ENCODE peak calls at places on chromosomes 16 and 17, in four cellular contexts. I, Q, C and L are unnamed samples. For H3K9me3, the result is how much of the 10 kb centered on the place peaks cover.

GRCh38 chr16:11133344-11133921 is 122.6 kb downstream of the SOCS1 start:
- DNase-seq in I (peak), Q (peak), C (peak), L (peak)

GRCh38 chr17:40104570-40105471 is 4.4 kb upstream of the NR1D1 start:
- DNase-seq in I (no peak), Q (no peak), C (no peak), L (peak)

GRCh38 chr17:30309591-30309990 is 17.8 kb upstream of the BLMH start:
- DNase-seq in I (no peak), Q (no peak), C (no peak), L (no peak)

GRCh38 chr17:44348234-44348987 is 3.3 kb downstream of the GRN start:
- DNase-seq in I (peak), Q (no peak), C (no peak), L (no peak)

GRCh38 chr17:47742319-47743181 is 9.5 kb downstream of the TBX21 start:
- DNase-seq in I (no peak), Q (no peak), C (no peak), L (no peak)

GRCh38 chr16:48113471-48113870 is 42.3 kb downstream of the ABCC12 start:
- DNase-seq in I (no peak), Q (no peak), C (no peak), L (no peak)

GRCh38 chr16:79599256-79599836 is 1.2 kb downstream of the MAF start:
- DNase-seq in I (no peak), Q (no peak), C (no peak), L (peak)

GRCh38 chr17:67017895-67018294 is 26.5 kb upstream of the CACNG1 start:
- DNase-seq in I (no peak), Q (no peak), C (no peak), L (no peak)

GRCh38 chr16:72996291-72997062 is 51.5 kb downstream of the ZFHX3 start:
- DNase-seq in I (no peak), Q (peak), C (peak), L (no peak)

GRCh38 chr16:57245472-57246113 is 534 bp downstream of the ARL2BP start:
- DNase-seq in I (no peak), Q (peak), C (no peak), L (peak)

GRCh38 chr16:23975293-23975692 is 139.5 kb downstream of the PRKCB start:
- DNase-seq in I (no peak), Q (no peak), C (no peak), L (no peak)

GRCh38 chr17:71864754-71865153 is 256.1 kb upstream of the SOX9 start:
- DNase-seq in I (no peak), Q (no peak), C (no peak), L (no peak)

GRCh38 chr16:89602952-89603590 is 10.4 kb upstream of the DPEP1 start:
- DNase-seq in I (no peak), Q (no peak), C (no peak), L (no peak)

GRCh38 chr17:49515196-49515770 is 20.2 kb downstream of the NGFR start:
- DNase-seq in I (peak), Q (peak), C (peak), L (peak)

GRCh38 chr16:20385844-20386832 is 18.4 kb downstream of the PDILT start:
- DNase-seq in I (peak), Q (peak), C (peak), L (peak)

GRCh38 chr17:71011389-71011788 is 842.1 kb downstream of the KCNJ2 start:
- DNase-seq in I (no peak), Q (no peak), C (no peak), L (no peak)

GRCh38 chr16:64416232-64417010 is 705.4 kb downstream of the CDH11 start:
- DNase-seq in I (peak), Q (no peak), C (no peak), L (no peak)

GRCh38 chr17:2034806-2035548 is 5.0 kb downstream of the DPH1 start:
- DNase-seq in I (peak), Q (no peak), C (no peak), L (no peak)

GRCh38 chr16:57001026-57001669 is 11.8 kb downstream of the NLRC5 start:
- DNase-seq in I (no peak), Q (no peak), C (no peak), L (no peak)

GRCh38 chr17:8060274-8060673 is 21.4 kb downstream of the ALOX15B start:
- DNase-seq in I (peak), Q (peak), C (no peak), L (no peak)

GRCh38 chr17:27466376-27466747 is 10.1 kb downstream of the KSR1 start:
- DNase-seq in I (no peak), Q (no peak), C (no peak), L (no peak)

GRCh38 chr17:3851461-3852100 is 5.5 kb upstream of the NCBP3 start:
- DNase-seq in I (no peak), Q (no peak), C (peak), L (no peak)

GRCh38 chr16:84182104-84182503 is 4.8 kb downstream of the TAF1C start:
- DNase-seq in I (no peak), Q (no peak), C (no peak), L (no peak)

GRCh38 chr17:66737524-66737923 is 97.4 kb upstream of the CACNG5 start:
- DNase-seq in I (peak), Q (no peak), C (peak), L (peak)

GRCh38 chr16:5058476-5058875 is 7.3 kb downstream of the C16orf89 start:
- DNase-seq in I (no peak), Q (no peak), C (no peak), L (no peak)

GRCh38 chr16:21656795-21657768 is 4.7 kb upstream of the IGSF6 start:
- DNase-seq in I (peak), Q (peak), C (no peak), L (no peak)

GRCh38 chr16:70472786-70473433 is 18.5 kb downstream of the FCSK start:
- DNase-seq in I (no peak), Q (no peak), C (no peak), L (no peak)

GRCh38 chr17:1413281-1413791 is 13.3 kb upstream of the YWHAE start:
- DNase-seq in I (peak), Q (peak), C (peak), L (peak)

GRCh38 chr17:1050246-1050995 is 53.5 kb downstream of the TIMM22 start:
- DNase-seq in I (no peak), Q (no peak), C (no peak), L (peak)

GRCh38 chr16:22005746-22006145 is 2.2 kb upstream of the MOSMO start:
- DNase-seq in I (no peak), Q (no peak), C (no peak), L (no peak)

GRCh38 chr17:66548659-66549311 is 246.4 kb downstream of the PRKCA start:
- DNase-seq in I (no peak), Q (no peak), C (no peak), L (no peak)

GRCh38 chr16:80526418-80527061 is 14.3 kb upstream of the DYNLRB2 start:
- DNase-seq in I (peak), Q (peak), C (no peak), L (no peak)

GRCh38 chr16:79977974-79978836 is 377.7 kb upstream of the MAF start:
- DNase-seq in I (no peak), Q (no peak), C (no peak), L (no peak)

GRCh38 chr17:45777388-45777787 is 6.7 kb upstream of the CRHR1 start:
- DNase-seq in I (no peak), Q (no peak), C (no peak), L (no peak)

GRCh38 chr17:8826808-8827435 is 27.8 kb upstream of the MFSD6L start:
- DNase-seq in I (no peak), Q (peak), C (no peak), L (no peak)

GRCh38 chr17:47301831-47302230 is 21.9 kb upstream of the EFCAB13 start:
- DNase-seq in I (no peak), Q (no peak), C (no peak), L (no peak)

GRCh38 chr16:35741546-35741945 is 2282.1 kb downstream of the TP53TG3F start:
- DNase-seq in I (no peak), Q (no peak), C (no peak), L (no peak)
- H3K9me3 ChIP-seq in I (under half), Q (under half), C (under half), L (under half)

GRCh38 chr17:76996741-76997694 is 128.8 kb downstream of the MGAT5B start:
- DNase-seq in I (no peak), Q (no peak), C (no peak), L (no peak)
- H3K4me3 ChIP-seq in I (no peak), Q (no peak), C (no peak), L (no peak)

DNA sequence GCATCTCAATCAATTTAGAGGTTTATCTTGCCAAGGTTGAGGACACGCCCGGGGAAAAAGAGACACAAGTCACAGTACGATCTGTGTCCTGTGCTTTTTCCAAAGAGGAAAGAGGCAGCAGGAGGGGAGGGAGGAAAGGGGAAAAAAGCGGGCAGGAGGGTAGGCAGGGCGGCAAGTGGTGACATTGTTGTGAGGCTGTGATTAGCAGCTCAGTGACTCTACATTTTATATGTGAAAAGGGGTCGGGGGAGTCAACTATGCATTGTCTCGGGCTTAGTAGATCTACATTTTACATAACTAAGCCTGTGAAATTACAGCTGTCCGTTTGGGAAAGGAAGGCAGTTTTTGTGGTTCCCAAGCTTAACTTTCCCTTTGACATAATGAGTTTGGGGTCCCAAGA is 22.2 kb upstream of the RIPOR1 start:
- DNase-seq in I (no peak), Q (no peak), C (no peak), L (no peak)
- H3K27ac ChIP-seq in I (no peak), Q (no peak), C (no peak), L (peak)

DNA sequence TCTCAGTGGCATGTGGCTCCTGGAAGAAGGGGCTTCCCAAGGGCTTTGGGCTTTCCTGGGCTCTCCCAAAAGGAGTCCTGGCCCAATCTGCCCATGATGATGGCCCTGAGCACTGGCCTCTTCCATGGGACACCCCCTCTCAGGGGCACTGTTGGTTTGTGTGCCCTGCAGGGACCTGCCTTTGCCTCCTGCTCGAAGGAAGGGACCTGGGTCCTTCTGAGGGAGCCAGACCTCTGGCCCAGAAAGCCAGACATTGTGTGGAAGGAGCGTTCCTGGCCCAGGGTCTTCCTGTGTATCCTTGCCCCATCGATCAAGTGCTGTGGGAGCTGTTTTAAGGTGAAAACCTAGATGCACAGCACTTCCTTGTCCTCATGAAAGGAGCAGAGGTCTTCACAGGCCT is 1689.3 kb downstream of the TP53TG3F start:
- DNase-seq in I (no peak), Q (no peak), C (no peak), L (no peak)
- H3K9me3 ChIP-seq in I (under half), Q (under half), C (under half), L (under half)

GRCh38 chr17:78724544-78724943 is 57.5 kb downstream of the CYTH1 start:
- DNase-seq in I (no peak), Q (no peak), C (no peak), L (no peak)

GRCh38 chr17:78723957-78724356 is 58.1 kb downstream of the CYTH1 start:
- DNase-seq in I (no peak), Q (no peak), C (no peak), L (no peak)

GRCh38 chr17:78722101-78722761 is 59.8 kb downstream of the CYTH1 start:
- DNase-seq in I (no peak), Q (no peak), C (no peak), L (peak)

GRCh38 chr17:78724999-78725398 is 57.1 kb downstream of the CYTH1 start:
- DNase-seq in I (no peak), Q (no peak), C (no peak), L (no peak)

DNA sequence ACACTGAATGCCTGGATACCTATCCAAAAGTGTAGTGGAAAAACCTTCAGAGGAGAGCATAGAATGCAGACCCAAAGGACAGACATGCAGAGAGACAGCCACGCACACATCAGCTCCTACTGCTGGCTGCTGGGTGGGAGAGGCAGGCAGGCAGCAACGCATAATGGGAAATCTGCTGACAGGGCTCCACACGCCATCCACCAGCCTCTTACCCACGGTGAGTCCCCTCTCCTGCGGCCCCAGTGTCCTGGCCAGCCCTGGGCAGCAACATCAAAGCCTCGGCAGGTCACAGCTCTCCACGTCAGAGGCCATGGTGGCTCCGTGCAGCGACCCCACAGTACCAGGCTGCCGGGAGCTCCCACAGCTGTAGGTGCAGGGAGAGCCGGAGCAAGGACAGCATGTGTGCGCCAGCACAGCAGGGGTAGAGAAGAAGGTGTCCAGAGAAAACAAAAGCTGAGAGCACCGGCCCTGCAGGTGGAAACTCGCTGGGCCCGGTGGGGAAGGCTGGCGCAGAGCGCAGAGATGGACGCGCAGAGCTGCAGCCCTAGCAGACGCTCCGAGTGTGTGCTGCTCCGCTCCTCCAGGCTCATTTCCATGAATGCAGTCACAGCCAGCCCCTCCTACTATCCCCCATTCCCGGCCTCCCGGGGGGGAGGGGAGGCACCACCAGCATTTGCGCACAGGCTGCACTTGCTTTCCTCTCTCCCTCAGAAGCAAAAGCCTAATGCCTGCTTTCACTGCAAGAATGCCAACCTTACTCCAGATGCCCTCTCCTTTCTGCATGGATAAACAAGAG is 58.9 kb downstream of the CYTH1 start:
- DNase-seq in I (peak), Q (no peak), C (no peak), L (peak)
- H3K4me3 ChIP-seq in I (no peak), Q (no peak), C (peak), L (peak)

GRCh38 chr17:59347975-59348391 is 16.5 kb downstream of the YPEL2 start:
- DNase-seq in I (no peak), Q (no peak), C (no peak), L (no peak)

GRCh38 chr17:59345476-59345875 is 14.0 kb downstream of the YPEL2 start:
- DNase-seq in I (no peak), Q (no peak), C (no peak), L (no peak)

GRCh38 chr17:59349178-59349577 is 17.7 kb downstream of the YPEL2 start:
- DNase-seq in I (no peak), Q (no peak), C (no peak), L (no peak)

GRCh38 chr17:59346876-59347407 is 15.5 kb downstream of the YPEL2 start:
- DNase-seq in I (no peak), Q (no peak), C (no peak), L (no peak)

DNA sequence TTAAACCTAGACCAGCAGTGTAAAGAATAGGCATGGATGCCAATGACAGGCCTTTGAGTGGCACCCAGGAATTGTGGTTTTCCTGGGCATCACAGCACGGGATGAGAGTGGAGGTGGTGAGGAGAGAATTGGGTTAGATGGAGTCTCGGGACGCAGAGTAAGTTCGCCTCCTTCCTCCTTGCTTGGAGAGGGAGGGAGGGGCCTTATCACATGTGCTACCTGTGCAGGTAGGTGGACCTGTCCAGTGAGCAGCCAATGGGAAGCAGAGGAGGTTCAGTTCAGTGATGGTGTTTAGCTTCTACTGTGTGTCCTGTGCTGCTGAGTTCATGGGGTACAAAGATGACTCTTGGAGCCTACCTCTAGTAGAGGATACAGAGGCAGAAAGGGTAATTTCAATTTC is 14.9 kb downstream of the YPEL2 start:
- DNase-seq in I (no peak), Q (no peak), C (no peak), L (no peak)
- H3K27ac ChIP-seq in I (no peak), Q (no peak), C (no peak), L (no peak)

GRCh38 chr17:57385975-57386374 is 129.7 kb downstream of the MSI2 start:
- DNase-seq in I (no peak), Q (no peak), C (no peak), L (no peak)
- H3K9me3 ChIP-seq in I (under half), Q (under half), C (under half), L (under half)

GRCh38 chr16:31877876-31878642 is 4.5 kb downstream of the ZNF267 start:
- DNase-seq in I (no peak), Q (no peak), C (no peak), L (no peak)
- H3K4me3 ChIP-seq in I (no peak), Q (no peak), C (no peak), L (no peak)